ENCODE peak calls at places on chromosome 12, in five cellular contexts. E, L, Q, P and F are unnamed samples.

GRCh38 chr12:109743076-109743910 is 29.7 kb downstream of the FAM222A start:
- DNase-seq in L (no peak), E (peak; percentile 7), P (peak; percentile 57), Q (no peak), F (no peak)

GRCh38 chr12:55830601-55831406 is 1.4 kb upstream of the DNAJC14 start:
- DNase-seq in P (peak; percentile 81), Q (peak; percentile 66), L (peak; percentile 76), E (peak; percentile 80), F (peak; percentile 70)

GRCh38 chr12:87866602-87867292 is 162.5 kb downstream of the C12orf50 start:
- DNase-seq in L (no peak), Q (no peak), E (no peak), P (peak; percentile 58), F (peak; percentile 2)

GRCh38 chr12:49244161-49244560 is 20.7 kb upstream of the TUBA1C start:
- DNase-seq in P (no peak), Q (no peak), L (peak; percentile 70), E (no peak), F (no peak)

GRCh38 chr12:29238822-29239291 is 89.8 kb downstream of the FAR2 start:
- DNase-seq in L (no peak), P (no peak), Q (no peak), E (no peak), F (no peak)

GRCh38 chr12:57430117-57430930 is 519 bp downstream of the R3HDM2 start:
- DNase-seq in E (no peak), L (peak; percentile 15), P (peak; percentile 82), Q (peak; percentile 36), F (peak; percentile 40)

GRCh38 chr12:27573972-27574371 is 50.0 kb downstream of the PPFIBP1 start:
- DNase-seq in P (no peak), L (peak; percentile 91), Q (no peak), E (no peak), F (no peak)

GRCh38 chr12:130169256-130169655 is 7.0 kb downstream of the FZD10 start:
- DNase-seq in P (no peak), L (no peak), Q (no peak), E (no peak), F (no peak)

GRCh38 chr12:84974177-84974815 is 61.7 kb upstream of the SLC6A15 start:
- DNase-seq in E (no peak), Q (no peak), P (peak; percentile 55), L (no peak), F (no peak)

GRCh38 chr12:105949391-105949790 is 189.4 kb downstream of the NUAK1 start:
- DNase-seq in Q (no peak), P (no peak), E (no peak), L (no peak), F (no peak)

GRCh38 chr12:89863332-89863938 is 154.8 kb upstream of the ATP2B1 start:
- DNase-seq in P (no peak), L (no peak), E (no peak), Q (peak; percentile 82), F (no peak)

GRCh38 chr12:47586952-47587669 is 118.7 kb downstream of the RPAP3 start:
- DNase-seq in L (no peak), P (no peak), Q (no peak), E (no peak), F (no peak)

GRCh38 chr12:107536613-107537012 is 149.0 kb upstream of the PWP1 start:
- DNase-seq in Q (no peak), L (no peak), P (no peak), E (no peak), F (no peak)

GRCh38 chr12:56382611-56383010 is 20.0 kb upstream of the APOF start:
- DNase-seq in L (no peak), E (no peak), P (peak; percentile 44), Q (no peak), F (no peak)